ENCODE peak calls at places on chromosomes 13 and 19, in seven cellular contexts. O is H1, N is PC-9, U is right lobe of liver, S is cardiac muscle cell, L is psoas muscle, X is ovary. G is an unnamed sample. For H3K27me3, the result is how much of the 10 kb centered on the place peaks cover.

GRCh38 chr19:7397687-7398086 is 49.0 kb downstream of the ARHGEF18 start:
- DNase-seq in O (no peak), N (peak), U (no peak), S (no peak), L (no peak), X (no peak), G (no peak)

GRCh38 chr13:21399741-21400140 is 59.4 kb downstream of the ZDHHC20 start:
- DNase-seq in O (no peak), N (peak), U (no peak), S (no peak), L (no peak), X (no peak), G (no peak)

GRCh38 chr13:111225810-111226546 is 94.5 kb upstream of the TEX29 start:
- DNase-seq in O (no peak), N (no peak), U (no peak), S (no peak), L (no peak), X (no peak), G (no peak)

GRCh38 chr13:104809483-104809882 is 1726.0 kb downstream of the EFNB2 start:
- DNase-seq in O (no peak), N (no peak), U (no peak), S (no peak), L (no peak), X (no peak), G (no peak)

GRCh38 chr19:44278181-44278690 is 18.6 kb downstream of the ZNF233 start:
- DNase-seq in O (no peak), N (no peak), U (no peak), S (no peak), L (no peak), X (no peak), G (no peak)

GRCh38 chr19:21751379-21751778 is 16.0 kb downstream of the ZNF100 start:
- DNase-seq in O (no peak), N (no peak), U (no peak), S (no peak), L (no peak), X (no peak), G (no peak)

GRCh38 chr13:42355841-42356575 is 84.1 kb downstream of the AKAP11 start:
- DNase-seq in O (no peak), N (no peak), U (no peak), S (no peak), L (no peak), X (no peak), G (no peak)

GRCh38 chr13:22454586-22454985 is 726.2 kb upstream of the SGCG start:
- DNase-seq in O (peak), N (no peak), U (no peak), S (peak), L (no peak), X (no peak), G (no peak)

GRCh38 chr13:20566424-20566916 is 487 bp upstream of the IFT88 start:
- DNase-seq in O (peak), N (peak), U (no peak), S (no peak), L (no peak), X (no peak), G (no peak)

GRCh38 chr19:46958542-46958941 is 61.1 kb upstream of the NPAS1 start:
- DNase-seq in O (no peak), N (no peak), U (no peak), S (no peak), L (no peak), X (no peak), G (no peak)

GRCh38 chr13:76009491-76009890 is 373.4 kb downstream of the LMO7 start:
- DNase-seq in O (no peak), N (no peak), U (no peak), S (no peak), L (no peak), X (no peak), G (no peak)

GRCh38 chr13:105611424-105611823 is 924.0 kb downstream of the EFNB2 start:
- DNase-seq in O (no peak), N (no peak), U (no peak), S (peak), L (no peak), X (no peak), G (no peak)

GRCh38 chr13:27192896-27193295 is 21.3 kb upstream of the USP12 start:
- DNase-seq in O (no peak), N (no peak), U (no peak), S (no peak), L (no peak), X (no peak), G (no peak)

GRCh38 chr13:49225358-49226042 is 5.4 kb downstream of the MLNR start:
- DNase-seq in O (no peak), N (no peak), U (no peak), S (no peak), L (no peak), X (no peak), G (no peak)

GRCh38 chr19:17076539-17076919 is 952 bp downstream of the MYO9B start:
- DNase-seq in O (no peak), N (no peak), U (no peak), S (no peak), L (no peak), X (no peak), G (no peak)

GRCh38 chr13:25352806-25353205 is 19.0 kb upstream of the ATP8A2 start:
- DNase-seq in O (no peak), N (no peak), U (no peak), S (no peak), L (no peak), X (no peak), G (no peak)

GRCh38 chr13:20069956-20070355 is 90.9 kb downstream of the GJA3 start:
- DNase-seq in O (no peak), N (no peak), U (no peak), S (no peak), L (no peak), X (no peak), G (no peak)

GRCh38 chr13:113002206-113002821 is 33.3 kb downstream of the MCF2L start:
- DNase-seq in O (peak), N (peak), U (no peak), S (peak), L (no peak), X (no peak), G (no peak)

GRCh38 chr19:1154731-1155351 is 19.2 kb downstream of the SBNO2 start:
- DNase-seq in O (no peak), N (peak), U (peak), S (no peak), L (peak), X (peak), G (no peak)

GRCh38 chr13:113801289-113801961 is 42.4 kb downstream of the TMEM255B start:
- DNase-seq in O (no peak), N (no peak), U (no peak), S (no peak), L (no peak), X (no peak), G (no peak)

GRCh38 chr13:59746291-59746962 is 417.3 kb downstream of the DIAPH3 start:
- DNase-seq in O (no peak), N (no peak), U (no peak), S (no peak), L (no peak), X (no peak), G (no peak)

GRCh38 chr19:3670796-3671679 is 29.2 kb downstream of the PIP5K1C start:
- DNase-seq in O (no peak), N (no peak), U (no peak), S (no peak), L (peak), X (peak), G (peak)

GRCh38 chr13:24005711-24006281 is 108.5 kb upstream of the C1QTNF9B start:
- DNase-seq in O (no peak), N (no peak), U (no peak), S (no peak), L (no peak), X (no peak), G (no peak)

GRCh38 chr19:2711175-2711936 is 8.9 kb upstream of the GNG7 start:
- DNase-seq in O (no peak), N (no peak), U (no peak), S (no peak), L (no peak), X (no peak), G (no peak)

GRCh38 chr19:53463263-53463662 is 4.3 kb upstream of the ZNF813 start:
- DNase-seq in O (peak), N (no peak), U (peak), S (peak), L (peak), X (peak), G (no peak)

GRCh38 chr13:52405767-52406494 is at the start of gene THSD1:
- DNase-seq in O (no peak), N (no peak), U (peak), S (no peak), L (peak), X (peak), G (no peak)

GRCh38 chr13:109740121-109740520 is 46.3 kb downstream of the IRS2 start:
- DNase-seq in O (no peak), N (no peak), U (no peak), S (no peak), L (no peak), X (no peak), G (peak)

GRCh38 chr19:38666662-38667448 is 19.4 kb downstream of the ACTN4 start:
- DNase-seq in O (no peak), N (no peak), U (no peak), S (peak), L (peak), X (no peak), G (no peak)

GRCh38 chr13:33380487-33381079 is 95.0 kb upstream of the STARD13 start:
- DNase-seq in O (no peak), N (no peak), U (no peak), S (no peak), L (no peak), X (no peak), G (no peak)
- H3K27me3 ChIP-seq in O (under half), N (under half), U (under half), S (under half), L (under half), X (under half), G (under half)

GRCh38 chr19:35781650-35782049 is 6.3 kb downstream of the ARHGAP33 start:
- DNase-seq in O (no peak), N (no peak), U (no peak), S (no peak), L (no peak), X (no peak), G (no peak)

GRCh38 chr19:35785087-35785627 is 9.8 kb downstream of the ARHGAP33 start:
- DNase-seq in O (no peak), N (no peak), U (no peak), S (no peak), L (no peak), X (no peak), G (no peak)

GRCh38 chr19:35782589-35782988 is 7.2 kb downstream of the ARHGAP33 start:
- DNase-seq in O (no peak), N (no peak), U (no peak), S (no peak), L (no peak), X (peak), G (no peak)

GRCh38 chr19:35784401-35785086 is 9.2 kb downstream of the ARHGAP33 start:
- DNase-seq in O (peak), N (no peak), U (no peak), S (peak), L (no peak), X (peak), G (no peak)

GRCh38 chr19:35783469-35784400 is 8.4 kb downstream of the ARHGAP33 start:
- DNase-seq in O (no peak), N (no peak), U (no peak), S (no peak), L (no peak), X (peak), G (no peak)
- H3K27ac ChIP-seq in O (no peak), N (no peak), U (no peak), S (no peak), L (no peak), X (no peak), G (no peak)

GRCh38 chr19:19491321-19492025 is 23.9 kb downstream of the TSSK6 start:
- DNase-seq in O (no peak), N (no peak), U (peak), S (no peak), L (no peak), X (no peak), G (no peak)

GRCh38 chr19:19490247-19490968 is 24.9 kb downstream of the TSSK6 start:
- DNase-seq in O (peak), N (peak), U (peak), S (peak), L (peak), X (peak), G (no peak)

GRCh38 chr19:19488875-19489690 is 26.3 kb downstream of the TSSK6 start:
- DNase-seq in O (peak), N (peak), U (peak), S (peak), L (peak), X (peak), G (no peak)

GRCh38 chr19:19488041-19488874 is 27.1 kb downstream of the TSSK6 start:
- DNase-seq in O (no peak), N (no peak), U (peak), S (peak), L (no peak), X (peak), G (no peak)

DNA sequence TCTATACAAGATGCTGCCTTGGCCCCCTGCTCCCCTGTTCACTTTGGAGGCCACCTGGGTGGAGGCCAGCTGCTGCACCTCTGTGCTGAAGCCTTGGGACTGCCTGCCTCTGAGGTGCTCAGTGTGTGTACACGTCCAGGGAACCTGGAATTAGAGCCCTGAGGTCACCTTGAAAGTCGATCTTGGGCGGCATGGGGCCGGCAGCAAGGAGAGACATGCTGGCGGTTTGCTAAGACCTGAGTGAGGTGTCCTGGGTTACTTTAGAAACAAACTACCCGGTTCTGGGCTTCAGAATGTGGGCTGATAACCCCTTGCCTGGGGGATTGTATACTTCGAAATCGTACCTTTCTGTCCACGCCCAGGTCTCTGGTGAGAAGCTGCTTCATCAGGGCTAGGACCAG is 25.5 kb downstream of the TSSK6 start:
- DNase-seq in O (no peak), N (no peak), U (peak), S (peak), L (no peak), X (no peak), G (no peak)
- H3K4me3 ChIP-seq in O (no peak), N (no peak), U (no peak), S (no peak), L (peak), X (no peak), G (no peak)

DNA sequence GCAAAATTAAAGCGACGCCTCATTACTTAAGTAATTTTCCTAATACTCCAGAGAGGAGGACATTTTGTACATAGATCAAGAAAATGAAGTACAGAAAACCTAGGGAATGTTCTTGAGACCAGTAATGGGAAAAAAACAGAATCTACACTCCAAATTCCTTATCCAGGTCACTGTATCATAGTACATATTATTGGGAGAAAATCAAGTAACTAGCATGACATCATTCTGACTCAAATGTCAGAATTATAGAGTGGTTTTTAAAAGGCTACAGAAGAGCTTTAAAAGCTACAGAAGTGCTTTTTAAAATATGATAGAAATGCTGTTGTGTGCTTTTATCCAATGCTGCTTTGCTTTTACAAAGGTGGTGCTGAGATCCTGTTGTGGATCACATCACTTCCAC is 86.3 kb upstream of the SLC15A1 start:
- DNase-seq in O (no peak), N (no peak), U (no peak), S (no peak), L (no peak), X (no peak), G (no peak)
- H3K27me3 ChIP-seq in O (under half), N (under half), U (under half), S (under half), L (under half), X (under half), G (under half)

GRCh38 chr13:94765814-94766213 is 53.5 kb upstream of the SOX21 start:
- DNase-seq in O (no peak), N (no peak), U (no peak), S (no peak), L (no peak), X (no peak), G (no peak)
- H3K27ac ChIP-seq in O (no peak), N (no peak), U (no peak), S (no peak), L (no peak), X (no peak), G (no peak)

G was measured in vagina.